ENCODE peak calls at places on chromosome 7, in six cellular contexts. B is glutamatergic neuron, L is astrocyte of the spinal cord, I is tibial artery, V is esophagus squamous epithelium, U is AG04450. E is an unnamed sample.

GRCh38 chr7:2954433-2954853 is 89.2 kb downstream of the CARD11 start:
- DNase-seq in B (no peak), L (no peak), I (no peak), V (no peak), U (no peak), E (no peak)

GRCh38 chr7:24734306-24734705 is 23.0 kb downstream of the GSDME start:
- DNase-seq in B (no peak), L (no peak), I (no peak), V (no peak), U (no peak), E (no peak)

GRCh38 chr7:30001953-30002352 is 12.4 kb upstream of the SCRN1 start:
- DNase-seq in B (no peak), L (no peak), I (no peak), V (no peak), U (no peak), E (no peak)

GRCh38 chr7:92698237-92698841 is 108.1 kb upstream of the FAM133B start:
- DNase-seq in B (peak; percentile 25), L (peak; percentile 96), I (no peak), V (no peak), U (peak; percentile 71), E (peak; percentile 14)

GRCh38 chr7:118629898-118630469 is 405.5 kb downstream of the ANKRD7 start:
- DNase-seq in B (no peak), L (no peak), I (no peak), V (no peak), U (no peak), E (no peak)

GRCh38 chr7:159127691-159128642 is 16.7 kb downstream of the VIPR2 start:
- DNase-seq in B (no peak), L (no peak), I (no peak), V (no peak), U (no peak), E (peak; percentile 18)

GRCh38 chr7:34058791-34059550 is 153.6 kb downstream of the BMPER start:
- DNase-seq in B (peak; percentile 45), L (no peak), I (no peak), V (no peak), U (no peak), E (peak; percentile 25)

GRCh38 chr7:18421297-18422004 is 74.1 kb upstream of the HDAC9 start:
- DNase-seq in B (no peak), L (no peak), I (no peak), V (no peak), U (no peak), E (no peak)

GRCh38 chr7:143396625-143397556 is 11.8 kb downstream of the EPHA1 start:
- DNase-seq in B (no peak), L (no peak), I (no peak), V (no peak), U (no peak), E (no peak)

DNA sequence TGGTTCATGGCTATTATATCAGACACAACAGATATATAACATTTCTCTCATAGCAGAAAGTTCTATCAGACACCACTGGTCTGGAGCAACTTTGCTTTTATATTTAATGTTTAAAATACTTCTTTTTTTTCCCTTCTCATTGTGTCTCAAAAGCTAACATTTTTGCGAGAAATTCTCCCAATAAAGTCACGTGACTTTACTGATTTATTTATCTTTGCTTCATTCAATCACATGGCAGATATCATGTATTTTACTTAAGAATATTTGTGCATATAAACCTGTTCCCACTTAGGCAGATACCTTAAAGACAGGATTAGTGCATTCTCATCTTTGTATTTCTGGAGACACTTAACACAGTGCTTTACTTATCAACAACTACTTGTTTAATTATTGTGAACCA is 1093.1 kb upstream of the LRRN3 start:
- DNase-seq in B (no peak), L (no peak), I (no peak), V (no peak), U (no peak), E (no peak)
- TF ChIP-seq CTCF in B (no peak), L (no peak), I (no peak), V (no peak), U (no peak), E (no peak)

GRCh38 chr7:155545348-155545747 is 1.0 kb downstream of the CNPY1 start:
- DNase-seq in B (no peak), L (no peak), I (no peak), V (no peak), U (no peak), E (no peak)
- TF ChIP-seq CTCF in B (peak; percentile 41), L (no peak), I (no peak), V (peak; percentile 5), U (no peak), E (no peak)

GRCh38 chr7:65609131-65609530 is 235.5 kb downstream of the ZNF92 start:
- DNase-seq in B (no peak), L (no peak), I (no peak), V (no peak), U (no peak), E (no peak)
- TF ChIP-seq CTCF in B (no peak), L (no peak), I (no peak), V (no peak), U (no peak), E (no peak)

GRCh38 chr7:157138101-157138423 is 664 bp upstream of the UBE3C start:
- DNase-seq in B (no peak), L (no peak), I (no peak), V (no peak), U (no peak), E (no peak)

GRCh38 chr7:157139142-157140117 is 704 bp downstream of the UBE3C start:
- DNase-seq in B (peak; percentile 50), L (peak; percentile 6), I (peak; percentile 30), V (no peak), U (no peak), E (peak; percentile 14)

GRCh38 chr7:157133304-157133703 is 5.4 kb upstream of the UBE3C start:
- DNase-seq in B (no peak), L (no peak), I (no peak), V (no peak), U (no peak), E (no peak)

GRCh38 chr7:157138424-157139141 is at the start of gene UBE3C:
- DNase-seq in B (peak; percentile 92), L (peak; percentile 93), I (peak; percentile 80), V (peak; percentile 51), U (peak; percentile 75), E (peak; percentile 87)

DNA sequence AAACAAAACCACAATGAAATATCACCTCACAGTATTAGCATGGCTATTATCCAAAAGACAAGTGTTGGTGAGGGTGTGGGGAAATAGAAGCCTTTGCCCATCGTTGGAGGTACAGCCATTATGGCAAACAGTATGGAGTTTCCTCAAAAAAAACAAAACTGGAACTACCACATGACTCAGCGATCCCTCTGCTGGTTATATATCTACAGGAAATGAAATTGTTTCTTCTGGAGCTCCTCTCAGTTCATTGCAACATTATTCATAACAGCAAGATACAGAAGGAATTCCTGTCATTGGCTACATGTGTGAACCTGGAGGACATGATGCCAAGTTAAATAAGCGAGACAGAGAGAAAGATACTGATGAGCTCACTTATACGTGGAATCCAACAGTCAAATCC is 2.4 kb upstream of the UBE3C start:
- DNase-seq in B (no peak), L (peak; percentile 86), I (no peak), V (no peak), U (peak; percentile 43), E (no peak)
- TF ChIP-seq CTCF in B (no peak), L (peak; percentile 29), I (no peak), V (peak; percentile 35), U (peak; percentile 34), E (no peak)